ENCODE peak calls at places on chromosomes 1 and 21, in eight cellular contexts. One of them, this sample, is unnamed.

GRCh38 chr1:234839663-234840062 is 229.7 kb upstream of the IRF2BP2 start:
- DNase-seq in IMR-90: no peak
- DNase-seq in ovary: no peak
- DNase-seq in mammary epithelial cell: no peak
- DNase-seq in left ventricle myocardium inferior: no peak
- DNase-seq in GM06990: no peak
- DNase-seq in CD8-positive, alpha-beta T cell: no peak
- DNase-seq in body of pancreas: no peak
- DNase-seq in this sample: no peak

GRCh38 chr1:115262886-115263285 is 75.2 kb downstream of the NGF start:
- DNase-seq in IMR-90: peak; percentile 21
- DNase-seq in ovary: no peak
- DNase-seq in mammary epithelial cell: no peak
- DNase-seq in left ventricle myocardium inferior: no peak
- DNase-seq in GM06990: no peak
- DNase-seq in CD8-positive, alpha-beta T cell: no peak
- DNase-seq in body of pancreas: no peak
- DNase-seq in this sample: no peak

GRCh38 chr1:27489973-27490741 is at the start of gene WASF2:
- DNase-seq in IMR-90: peak; percentile 96
- DNase-seq in ovary: peak; percentile 98
- DNase-seq in mammary epithelial cell: peak; percentile 95
- DNase-seq in left ventricle myocardium inferior: peak; percentile 97
- DNase-seq in GM06990: peak; percentile 96
- DNase-seq in CD8-positive, alpha-beta T cell: peak; percentile 98
- DNase-seq in body of pancreas: peak; percentile 97
- DNase-seq in this sample: peak; percentile 95

GRCh38 chr1:93753766-93754763 is 72.4 kb upstream of the BCAR3 start:
- DNase-seq in IMR-90: peak; percentile 98
- DNase-seq in ovary: peak; percentile 30
- DNase-seq in mammary epithelial cell: peak; percentile 77
- DNase-seq in left ventricle myocardium inferior: no peak
- DNase-seq in GM06990: no peak
- DNase-seq in CD8-positive, alpha-beta T cell: no peak
- DNase-seq in body of pancreas: no peak
- DNase-seq in this sample: no peak

GRCh38 chr1:211654838-211655787 is 20.3 kb downstream of the NEK2 start:
- DNase-seq in IMR-90: peak; percentile 84
- DNase-seq in ovary: peak; percentile 90
- DNase-seq in mammary epithelial cell: peak; percentile 68
- DNase-seq in left ventricle myocardium inferior: peak; percentile 88
- DNase-seq in GM06990: peak; percentile 73
- DNase-seq in CD8-positive, alpha-beta T cell: peak; percentile 86
- DNase-seq in body of pancreas: peak; percentile 95
- DNase-seq in this sample: peak; percentile 71

GRCh38 chr21:26797878-26798456 is 47.2 kb downstream of the ADAMTS1 start:
- DNase-seq in IMR-90: no peak
- DNase-seq in ovary: no peak
- DNase-seq in mammary epithelial cell: no peak
- DNase-seq in left ventricle myocardium inferior: no peak
- DNase-seq in GM06990: no peak
- DNase-seq in CD8-positive, alpha-beta T cell: no peak
- DNase-seq in body of pancreas: no peak
- DNase-seq in this sample: no peak

GRCh38 chr1:221714227-221715116 is 27.4 kb downstream of the DUSP10 start:
- DNase-seq in IMR-90: no peak
- DNase-seq in ovary: no peak
- DNase-seq in mammary epithelial cell: no peak
- DNase-seq in left ventricle myocardium inferior: no peak
- DNase-seq in GM06990: no peak
- DNase-seq in CD8-positive, alpha-beta T cell: no peak
- DNase-seq in body of pancreas: no peak
- DNase-seq in this sample: no peak

GRCh38 chr21:27173052-27173451 is 206.2 kb upstream of the ADAMTS5 start:
- DNase-seq in IMR-90: no peak
- DNase-seq in ovary: no peak
- DNase-seq in mammary epithelial cell: no peak
- DNase-seq in left ventricle myocardium inferior: no peak
- DNase-seq in GM06990: no peak
- DNase-seq in CD8-positive, alpha-beta T cell: no peak
- DNase-seq in body of pancreas: no peak
- DNase-seq in this sample: no peak

GRCh38 chr21:36035381-36035791 is 24.9 kb downstream of the SETD4 start:
- DNase-seq in IMR-90: no peak
- DNase-seq in ovary: no peak
- DNase-seq in mammary epithelial cell: no peak
- DNase-seq in left ventricle myocardium inferior: no peak
- DNase-seq in GM06990: no peak
- DNase-seq in CD8-positive, alpha-beta T cell: no peak
- DNase-seq in body of pancreas: no peak
- DNase-seq in this sample: no peak

GRCh38 chr1:153058826-153059784 is 1.8 kb upstream of the SPRR2A start:
- DNase-seq in IMR-90: no peak
- DNase-seq in ovary: no peak
- DNase-seq in mammary epithelial cell: peak; percentile 8
- DNase-seq in left ventricle myocardium inferior: no peak
- DNase-seq in GM06990: no peak
- DNase-seq in CD8-positive, alpha-beta T cell: no peak
- DNase-seq in body of pancreas: no peak
- DNase-seq in this sample: no peak

DNA sequence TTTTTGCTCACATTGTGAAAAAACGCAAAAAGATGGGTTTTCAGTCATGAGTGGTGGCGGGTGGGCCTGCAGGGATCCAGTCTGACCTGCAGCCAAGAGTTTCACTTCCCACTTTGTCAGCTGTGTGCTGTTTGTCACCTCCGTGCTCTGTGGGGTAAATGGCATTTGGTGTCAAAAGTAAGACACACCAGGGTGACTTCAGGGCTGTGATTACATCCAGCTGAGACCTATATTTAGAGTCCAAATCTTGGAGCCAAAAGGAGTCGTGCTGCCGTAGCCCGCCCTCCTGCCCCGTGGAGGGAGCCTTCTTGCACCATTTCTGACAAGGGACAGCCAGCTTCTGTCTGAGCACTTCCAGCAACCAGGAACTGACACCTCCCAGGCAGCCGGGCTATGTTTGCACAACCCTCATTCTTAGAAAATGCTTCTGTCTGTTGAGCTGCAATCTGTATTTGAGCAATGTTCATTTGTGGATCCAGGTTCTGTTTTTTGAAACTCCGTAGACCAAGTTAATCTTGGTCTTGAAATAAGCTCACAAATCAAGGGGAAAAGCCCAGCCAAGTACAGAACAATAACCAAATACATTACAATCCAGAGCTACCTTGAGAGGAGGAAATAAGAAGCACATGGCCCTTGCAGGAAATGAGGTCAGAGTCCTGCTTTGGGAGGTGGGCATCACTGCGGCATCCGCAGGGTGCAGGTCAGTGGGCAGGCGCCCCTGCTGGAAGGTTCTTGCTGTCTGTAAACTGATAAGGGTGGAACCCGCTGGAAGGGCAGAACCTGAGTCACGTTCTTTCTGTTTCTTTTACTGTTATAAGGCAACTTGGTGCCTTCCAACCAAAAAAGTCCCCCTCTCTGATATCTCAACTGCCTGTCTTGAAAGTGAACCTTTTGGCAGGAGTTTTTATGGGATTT is 14.4 kb downstream of the ABCG1 start:
- DNase-seq in IMR-90: peak; percentile 20
- DNase-seq in ovary: peak; percentile 41
- DNase-seq in mammary epithelial cell: no peak
- DNase-seq in left ventricle myocardium inferior: peak; percentile 84
- DNase-seq in GM06990: peak; percentile 85
- DNase-seq in CD8-positive, alpha-beta T cell: peak; percentile 72
- DNase-seq in body of pancreas: peak; percentile 60
- DNase-seq in this sample: peak; percentile 77
- H3K4me3 ChIP-seq in IMR-90: no peak overlapping the region
- H3K4me3 ChIP-seq in ovary: no peak overlapping the region
- H3K4me3 ChIP-seq in mammary epithelial cell: no peak overlapping the region
- H3K4me3 ChIP-seq in left ventricle myocardium inferior: peak overlapping the region; percentile 71
- H3K4me3 ChIP-seq in GM06990: no peak overlapping the region
- H3K4me3 ChIP-seq in CD8-positive, alpha-beta T cell: peak overlapping the region; percentile 1
- H3K4me3 ChIP-seq in body of pancreas: no peak overlapping the region
- H3K4me3 ChIP-seq in this sample: peak overlapping the region; percentile 72

GRCh38 chr1:15407579-15407978 is 2.1 kb upstream of the EFHD2 start:
- DNase-seq in IMR-90: no peak
- DNase-seq in ovary: no peak
- DNase-seq in mammary epithelial cell: no peak
- DNase-seq in left ventricle myocardium inferior: no peak
- DNase-seq in GM06990: no peak
- DNase-seq in CD8-positive, alpha-beta T cell: no peak
- DNase-seq in body of pancreas: no peak
- DNase-seq in this sample: no peak
- H3K27me3 ChIP-seq in IMR-90: no peaks in the 10 kb centered on the region
- H3K27me3 ChIP-seq in ovary: no peaks in the 10 kb centered on the region
- H3K27me3 ChIP-seq in mammary epithelial cell: no peaks in the 10 kb centered on the region
- H3K27me3 ChIP-seq in left ventricle myocardium inferior: no peaks in the 10 kb centered on the region
- H3K27me3 ChIP-seq in GM06990: no peaks in the 10 kb centered on the region
- H3K27me3 ChIP-seq in CD8-positive, alpha-beta T cell: no peaks in the 10 kb centered on the region
- H3K27me3 ChIP-seq in body of pancreas: no peaks in the 10 kb centered on the region
- H3K27me3 ChIP-seq in this sample: no peaks in the 10 kb centered on the region

GRCh38 chr1:170853867-170854266 is 81.5 kb upstream of the MROH9 start:
- DNase-seq in IMR-90: no peak
- DNase-seq in ovary: no peak
- DNase-seq in mammary epithelial cell: no peak
- DNase-seq in left ventricle myocardium inferior: no peak
- DNase-seq in GM06990: no peak
- DNase-seq in CD8-positive, alpha-beta T cell: no peak
- DNase-seq in body of pancreas: no peak
- DNase-seq in this sample: no peak
- H3K4me3 ChIP-seq in IMR-90: no peak overlapping the region
- H3K4me3 ChIP-seq in ovary: no peak overlapping the region
- H3K4me3 ChIP-seq in mammary epithelial cell: no peak overlapping the region
- H3K4me3 ChIP-seq in left ventricle myocardium inferior: no peak overlapping the region
- H3K4me3 ChIP-seq in GM06990: no peak overlapping the region
- H3K4me3 ChIP-seq in CD8-positive, alpha-beta T cell: no peak overlapping the region
- H3K4me3 ChIP-seq in body of pancreas: no peak overlapping the region
- H3K4me3 ChIP-seq in this sample: no peak overlapping the region

GRCh38 chr1:9375912-9376311 is 83.2 kb downstream of the SPSB1 start:
- DNase-seq in IMR-90: no peak
- DNase-seq in ovary: peak; percentile 80
- DNase-seq in mammary epithelial cell: no peak
- DNase-seq in left ventricle myocardium inferior: peak; percentile 55
- DNase-seq in GM06990: no peak
- DNase-seq in CD8-positive, alpha-beta T cell: no peak
- DNase-seq in body of pancreas: no peak
- DNase-seq in this sample: no peak
- H3K27me3 ChIP-seq in IMR-90: peaks cover 3% of the 10 kb centered on the region
- H3K27me3 ChIP-seq in ovary: no peaks in the 10 kb centered on the region
- H3K27me3 ChIP-seq in mammary epithelial cell: no peaks in the 10 kb centered on the region
- H3K27me3 ChIP-seq in left ventricle myocardium inferior: no peaks in the 10 kb centered on the region
- H3K27me3 ChIP-seq in GM06990: no peaks in the 10 kb centered on the region
- H3K27me3 ChIP-seq in CD8-positive, alpha-beta T cell: no peaks in the 10 kb centered on the region
- H3K27me3 ChIP-seq in body of pancreas: no peaks in the 10 kb centered on the region
- H3K27me3 ChIP-seq in this sample: no peaks in the 10 kb centered on the region

DNA sequence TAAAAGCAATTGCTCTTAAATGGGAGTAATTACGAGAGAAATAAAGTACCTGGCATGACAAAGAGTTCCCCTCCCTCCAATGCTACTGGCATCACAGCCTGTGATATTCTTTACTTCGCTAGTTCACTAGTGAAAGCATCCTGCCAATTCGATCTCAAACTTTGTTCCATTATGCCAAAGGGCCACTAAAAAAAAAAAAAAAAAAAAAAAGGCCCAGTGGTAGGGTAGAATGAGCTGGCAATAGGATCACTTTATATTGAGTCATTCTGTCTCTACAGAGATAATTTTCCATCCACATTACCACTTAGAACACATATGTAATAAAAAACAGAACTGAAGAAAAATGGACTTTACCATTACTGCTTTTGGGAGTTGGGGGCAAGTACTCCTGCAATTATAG is 11.2 kb downstream of the PUM1 start:
- DNase-seq in IMR-90: peak; percentile 38
- DNase-seq in ovary: no peak
- DNase-seq in mammary epithelial cell: no peak
- DNase-seq in left ventricle myocardium inferior: no peak
- DNase-seq in GM06990: no peak
- DNase-seq in CD8-positive, alpha-beta T cell: no peak
- DNase-seq in body of pancreas: no peak
- DNase-seq in this sample: no peak
- H3K4me3 ChIP-seq in IMR-90: no peak overlapping the region
- H3K4me3 ChIP-seq in ovary: no peak overlapping the region
- H3K4me3 ChIP-seq in mammary epithelial cell: no peak overlapping the region
- H3K4me3 ChIP-seq in left ventricle myocardium inferior: no peak overlapping the region
- H3K4me3 ChIP-seq in GM06990: no peak overlapping the region
- H3K4me3 ChIP-seq in CD8-positive, alpha-beta T cell: no peak overlapping the region
- H3K4me3 ChIP-seq in body of pancreas: no peak overlapping the region
- H3K4me3 ChIP-seq in this sample: no peak overlapping the region

GRCh38 chr1:228039986-228040385 is 33.2 kb downstream of the WNT3A start:
- DNase-seq in IMR-90: no peak
- DNase-seq in ovary: no peak
- DNase-seq in mammary epithelial cell: no peak
- DNase-seq in left ventricle myocardium inferior: no peak
- DNase-seq in GM06990: no peak
- DNase-seq in CD8-positive, alpha-beta T cell: no peak
- DNase-seq in body of pancreas: no peak
- DNase-seq in this sample: no peak
- H3K27me3 ChIP-seq in IMR-90: peaks cover 47% of the 10 kb centered on the region
- H3K27me3 ChIP-seq in ovary: no peaks in the 10 kb centered on the region
- H3K27me3 ChIP-seq in mammary epithelial cell: peaks cover 15% of the 10 kb centered on the region
- H3K27me3 ChIP-seq in left ventricle myocardium inferior: peaks cover 78% of the 10 kb centered on the region
- H3K27me3 ChIP-seq in GM06990: peaks cover 2% of the 10 kb centered on the region
- H3K27me3 ChIP-seq in CD8-positive, alpha-beta T cell: peaks cover 7% of the 10 kb centered on the region
- H3K27me3 ChIP-seq in body of pancreas: peaks cover 8% of the 10 kb centered on the region
- H3K27me3 ChIP-seq in this sample: peaks cover 33% of the 10 kb centered on the region

GRCh38 chr1:224432141-224432540 is 2.5 kb downstream of the WDR26 start:
- DNase-seq in IMR-90: no peak
- DNase-seq in ovary: no peak
- DNase-seq in mammary epithelial cell: no peak
- DNase-seq in left ventricle myocardium inferior: no peak
- DNase-seq in GM06990: no peak
- DNase-seq in CD8-positive, alpha-beta T cell: no peak
- DNase-seq in body of pancreas: no peak
- DNase-seq in this sample: no peak
- H3K4me3 ChIP-seq in IMR-90: peak overlapping the region; percentile 77
- H3K4me3 ChIP-seq in ovary: peak overlapping the region; percentile 96
- H3K4me3 ChIP-seq in mammary epithelial cell: peak overlapping the region; percentile 91
- H3K4me3 ChIP-seq in left ventricle myocardium inferior: peak overlapping the region; percentile 91
- H3K4me3 ChIP-seq in GM06990: peak overlapping the region; percentile 82
- H3K4me3 ChIP-seq in CD8-positive, alpha-beta T cell: peak overlapping the region; percentile 64
- H3K4me3 ChIP-seq in body of pancreas: peak overlapping the region; percentile 6
- H3K4me3 ChIP-seq in this sample: peak overlapping the region; percentile 77

GRCh38 chr1:110449661-110450651 is 993 bp upstream of the PROK1 start:
- DNase-seq in IMR-90: no peak
- DNase-seq in ovary: no peak
- DNase-seq in mammary epithelial cell: no peak
- DNase-seq in left ventricle myocardium inferior: no peak
- DNase-seq in GM06990: no peak
- DNase-seq in CD8-positive, alpha-beta T cell: no peak
- DNase-seq in body of pancreas: no peak
- DNase-seq in this sample: no peak
- H3K27me3 ChIP-seq in IMR-90: peaks cover 69% of the 10 kb centered on the region
- H3K27me3 ChIP-seq in ovary: no peaks in the 10 kb centered on the region
- H3K27me3 ChIP-seq in mammary epithelial cell: peaks cover 6% of the 10 kb centered on the region
- H3K27me3 ChIP-seq in left ventricle myocardium inferior: peaks cover 58% of the 10 kb centered on the region
- H3K27me3 ChIP-seq in GM06990: peaks cover 2% of the 10 kb centered on the region
- H3K27me3 ChIP-seq in CD8-positive, alpha-beta T cell: no peaks in the 10 kb centered on the region
- H3K27me3 ChIP-seq in body of pancreas: no peaks in the 10 kb centered on the region
- H3K27me3 ChIP-seq in this sample: peaks cover 6% of the 10 kb centered on the region

This sample was measured in CD8-positive, alpha-beta memory T cell.